ENCODE peak calls at places on chromosomes 11 and 22, in nine cellular contexts. N is progenitor cell of endocrine pancreas, K is heart left ventricle, A is Calu3, P is tibial artery, G is cardiac fibroblast, X is astrocyte, O is bronchial epithelial cell, E is OCI-LY7. T is an unnamed sample.

GRCh38 chr11:68610452-68611116 is 73.8 kb upstream of the GAL start:
- DNase-seq in G (peak; percentile 29), X (no peak), E (no peak), P (no peak), N (no peak), K (no peak), A (no peak), O (no peak), T (peak; percentile 8)

GRCh38 chr22:36289406-36289870 is 36.5 kb downstream of the APOL1 start:
- DNase-seq in K (no peak), G (no peak), X (no peak), P (no peak), A (no peak), N (no peak), O (no peak), E (no peak), T (no peak)

GRCh38 chr11:33885338-33886005 is 6.4 kb downstream of the LMO2 start:
- DNase-seq in X (no peak), N (no peak), E (no peak), G (no peak), A (no peak), O (no peak), K (no peak), P (no peak), T (no peak)

GRCh38 chr11:128451651-128452470 is 135.5 kb downstream of the ETS1 start:
- DNase-seq in P (peak; percentile 83), N (no peak), E (no peak), K (peak; percentile 78), X (peak; percentile 70), G (peak; percentile 92), A (peak; percentile 50), O (no peak), T (no peak)

GRCh38 chr11:31702966-31703365 is 108.2 kb downstream of the PAX6 start:
- DNase-seq in E (no peak), X (peak; percentile 23), A (no peak), K (no peak), P (no peak), G (no peak), O (peak; percentile 70), N (no peak), T (peak; percentile 57)

GRCh38 chr11:21888814-21889213 is 304.1 kb upstream of the ANO5 start:
- DNase-seq in A (no peak), E (no peak), P (no peak), K (no peak), N (no peak), O (peak; percentile 62), G (no peak), X (no peak), T (no peak)

GRCh38 chr11:47296045-47296444 is 26.1 kb downstream of the MADD start:
- DNase-seq in N (no peak), A (no peak), O (peak; percentile 12), X (peak; percentile 7), E (no peak), P (peak; percentile 16), G (no peak), K (no peak), T (no peak)

GRCh38 chr11:113593698-113594308 is 112.3 kb downstream of the TMPRSS5 start:
- DNase-seq in O (no peak), N (no peak), E (no peak), X (peak; percentile 42), A (no peak), P (no peak), K (no peak), G (peak; percentile 10), T (no peak)

GRCh38 chr22:28029201-28029948 is 110.3 kb upstream of the PITPNB start:
- DNase-seq in K (peak; percentile 64), N (no peak), G (peak; percentile 85), X (peak; percentile 46), A (peak; percentile 36), E (no peak), P (no peak), O (peak; percentile 22), T (no peak)

GRCh38 chr11:44999068-44999467 is 48.4 kb upstream of the TP53I11 start:
- DNase-seq in N (no peak), K (no peak), A (no peak), O (no peak), P (no peak), X (no peak), E (no peak), G (no peak), T (no peak)

GRCh38 chr22:42353883-42354727 is 78.1 kb downstream of the NFAM1 start:
- DNase-seq in N (no peak), E (no peak), G (no peak), A (no peak), P (no peak), X (no peak), O (no peak), K (no peak), T (peak; percentile 27)
- TF ChIP-seq CTCF in N (no peak), E (no peak), G (no peak), A (no peak), P (no peak), X (no peak), O (no peak), K (no peak), T (peak; percentile 9)

GRCh38 chr11:124896071-124896750 is 1.5 kb downstream of the ROBO4 start:
- DNase-seq in G (no peak), K (no peak), X (peak; percentile 24), P (peak; percentile 63), E (no peak), A (no peak), O (no peak), N (no peak), T (peak; percentile 32)

GRCh38 chr11:124899376-124900145 is 1.9 kb upstream of the ROBO4 start:
- DNase-seq in K (no peak), X (no peak), E (no peak), N (no peak), A (no peak), P (peak; percentile 49), O (no peak), G (no peak), T (no peak)

GRCh38 chr11:124896821-124897391 is 759 bp downstream of the ROBO4 start:
- DNase-seq in X (no peak), N (no peak), G (peak; percentile 54), E (no peak), P (peak; percentile 73), K (no peak), O (no peak), A (no peak), T (no peak)

GRCh38 chr11:124898711-124899110 is 1.0 kb upstream of the ROBO4 start:
- DNase-seq in X (no peak), G (peak; percentile 96), K (no peak), O (no peak), P (peak; percentile 64), E (no peak), N (no peak), A (no peak), T (no peak)

DNA sequence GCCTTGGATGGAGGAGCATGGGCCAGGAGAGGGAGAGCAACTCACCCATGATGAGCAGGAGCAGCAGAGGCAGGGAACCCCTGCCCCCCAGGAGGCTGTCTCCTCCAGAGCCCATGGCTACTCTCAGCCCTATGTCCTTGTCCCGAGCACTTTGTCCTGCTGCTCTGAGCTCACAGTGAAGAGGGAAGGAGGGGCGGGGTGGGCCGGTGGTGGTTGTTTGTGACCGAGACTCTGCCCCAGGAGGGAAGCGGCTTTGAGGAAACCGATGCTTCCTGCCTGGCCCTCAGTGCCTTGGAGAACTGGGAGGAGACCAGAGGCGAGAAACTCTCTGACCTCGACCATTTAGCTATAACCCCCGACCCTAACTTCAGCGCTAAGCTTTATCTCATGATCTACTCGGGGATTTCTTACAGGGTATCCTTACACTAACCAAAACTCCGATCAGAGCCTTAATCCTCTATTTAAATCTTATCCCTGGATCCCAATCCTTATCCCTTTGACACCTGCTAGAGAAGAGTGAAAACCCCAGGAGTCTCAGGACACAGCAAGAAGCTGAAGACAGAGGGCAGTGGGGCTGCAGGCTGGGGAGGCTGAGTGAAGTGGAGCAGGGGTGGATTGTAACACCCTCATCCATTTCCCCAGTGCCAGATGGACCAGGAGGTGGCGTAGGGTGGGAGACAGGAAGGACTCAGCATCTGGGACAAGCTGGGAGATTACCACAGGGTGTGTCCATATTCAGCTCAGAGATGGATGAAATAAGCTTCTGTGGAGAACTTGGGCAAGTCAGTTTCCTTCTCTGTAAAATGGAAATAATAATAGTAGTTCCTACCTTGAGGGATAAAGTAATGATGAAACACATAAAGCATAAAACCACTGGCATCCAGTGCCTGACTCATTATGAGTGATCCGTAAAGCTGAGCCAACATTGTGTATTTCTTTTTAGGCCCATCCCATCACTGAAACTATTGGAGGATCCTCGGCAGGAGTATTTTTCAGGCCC is at the start of gene ROBO4:
- DNase-seq in G (peak; percentile 89), E (no peak), X (peak; percentile 92), K (no peak), A (no peak), P (peak; percentile 79), N (no peak), O (peak; percentile 95), T (peak; percentile 91)
- TF ChIP-seq CTCF in G (peak; percentile 33), E (no peak), X (no peak), K (no peak), A (no peak), P (no peak), N (no peak), O (no peak), T (peak; percentile 52)

DNA sequence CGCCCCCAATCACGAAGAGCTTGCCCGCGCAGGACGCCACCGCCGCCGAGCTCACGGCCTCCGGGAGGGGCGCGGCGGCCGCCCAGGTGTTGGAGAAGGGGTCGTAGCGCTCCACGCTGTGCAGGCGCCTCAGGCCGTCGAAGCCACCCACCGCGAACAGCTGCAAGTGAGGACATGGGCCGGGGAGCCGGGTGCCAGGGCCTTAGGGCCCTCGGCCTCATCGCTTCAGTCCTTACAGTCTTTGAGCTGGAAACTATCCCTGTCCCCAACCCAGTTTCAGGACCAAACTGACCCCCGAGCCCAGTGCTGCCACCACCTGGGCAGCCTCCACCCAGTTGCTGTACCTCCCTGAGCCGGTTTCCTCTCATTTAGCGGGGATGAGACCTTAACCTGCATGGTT is 7.6 kb downstream of the KLHL35 start:
- DNase-seq in G (no peak), N (no peak), O (no peak), K (no peak), P (no peak), X (no peak), E (peak; percentile 13), A (no peak), T (no peak)
- TF ChIP-seq CTCF in G (peak; percentile 52), N (peak; percentile 41), O (peak; percentile 34), K (no peak), P (no peak), X (no peak), E (peak; percentile 63), A (peak; percentile 9), T (peak; percentile 56)

GRCh38 chr22:44859641-44860040 is 107.3 kb downstream of the ARHGAP8 start:
- DNase-seq in X (no peak), N (no peak), O (no peak), E (no peak), A (no peak), P (no peak), K (peak; percentile 51), G (no peak), T (no peak)

GRCh38 chr22:44862281-44862680 is 109.9 kb downstream of the ARHGAP8 start:
- DNase-seq in N (no peak), K (peak; percentile 23), G (no peak), E (no peak), X (no peak), A (no peak), O (no peak), P (no peak), T (no peak)

GRCh38 chr22:44860311-44860710 is 107.9 kb downstream of the ARHGAP8 start:
- DNase-seq in P (no peak), K (peak; percentile 2), O (no peak), G (no peak), E (no peak), N (no peak), X (no peak), A (no peak), T (no peak)

GRCh38 chr22:44862981-44863860 is 110.8 kb downstream of the ARHGAP8 start:
- DNase-seq in X (no peak), P (no peak), O (no peak), G (no peak), A (no peak), K (peak; percentile 22), E (no peak), N (no peak), T (no peak)

GRCh38 chr22:44861245-44861644 is 108.9 kb downstream of the ARHGAP8 start:
- DNase-seq in N (no peak), E (no peak), A (no peak), K (peak; percentile 33), X (no peak), O (no peak), G (no peak), P (no peak), T (no peak)
- TF ChIP-seq CTCF in N (no peak), E (no peak), A (no peak), K (no peak), X (no peak), O (no peak), G (no peak), P (no peak), T (no peak)